ENCODE peak calls at places on chromosomes 13 and 19, in five cellular contexts. One of them, this sample, is unnamed.

GRCh38 chr13:83831796-83832195 is 50.5 kb downstream of the SLITRK1 start:
- DNase-seq in CD8-positive, alpha-beta T cell: no peak
- DNase-seq in IMR-90: no peak
- DNase-seq in fibroblast of pulmonary artery: no peak
- DNase-seq in cardiac muscle cell: no peak
- DNase-seq in this sample: no peak

GRCh38 chr13:97743946-97744345 is 209.5 kb upstream of the IPO5 start:
- DNase-seq in CD8-positive, alpha-beta T cell: no peak
- DNase-seq in IMR-90: no peak
- DNase-seq in fibroblast of pulmonary artery: peak
- DNase-seq in cardiac muscle cell: peak
- DNase-seq in this sample: no peak

GRCh38 chr13:113650731-113651148 is 7.3 kb downstream of the ATP4B start:
- DNase-seq in CD8-positive, alpha-beta T cell: no peak
- DNase-seq in IMR-90: no peak
- DNase-seq in fibroblast of pulmonary artery: no peak
- DNase-seq in cardiac muscle cell: no peak
- DNase-seq in this sample: no peak

GRCh38 chr13:114112231-114112825 is 20.1 kb downstream of the RASA3 start:
- DNase-seq in CD8-positive, alpha-beta T cell: no peak
- DNase-seq in IMR-90: peak
- DNase-seq in fibroblast of pulmonary artery: no peak
- DNase-seq in cardiac muscle cell: no peak
- DNase-seq in this sample: no peak

GRCh38 chr13:97629601-97630272 is 195.8 kb downstream of the RAP2A start:
- DNase-seq in CD8-positive, alpha-beta T cell: no peak
- DNase-seq in IMR-90: no peak
- DNase-seq in fibroblast of pulmonary artery: no peak
- DNase-seq in cardiac muscle cell: no peak
- DNase-seq in this sample: no peak

GRCh38 chr13:50871405-50871804 is 27.9 kb upstream of the DLEU7 start:
- DNase-seq in CD8-positive, alpha-beta T cell: no peak
- DNase-seq in IMR-90: no peak
- DNase-seq in fibroblast of pulmonary artery: no peak
- DNase-seq in cardiac muscle cell: no peak
- DNase-seq in this sample: no peak

GRCh38 chr13:33123066-33123940 is 107.1 kb downstream of the KL start:
- DNase-seq in CD8-positive, alpha-beta T cell: no peak
- DNase-seq in IMR-90: peak
- DNase-seq in fibroblast of pulmonary artery: peak
- DNase-seq in cardiac muscle cell: peak
- DNase-seq in this sample: no peak

GRCh38 chr19:45099465-45100201 is 6.7 kb downstream of the PPP1R37 start:
- DNase-seq in CD8-positive, alpha-beta T cell: no peak
- DNase-seq in IMR-90: peak
- DNase-seq in fibroblast of pulmonary artery: no peak
- DNase-seq in cardiac muscle cell: no peak
- DNase-seq in this sample: no peak

GRCh38 chr19:27684293-27684692 is 1528.7 kb downstream of the UQCRFS1 start:
- DNase-seq in CD8-positive, alpha-beta T cell: no peak
- DNase-seq in IMR-90: no peak
- DNase-seq in fibroblast of pulmonary artery: no peak
- DNase-seq in cardiac muscle cell: no peak
- DNase-seq in this sample: no peak

GRCh38 chr19:7397687-7398086 is 49.0 kb downstream of the ARHGEF18 start:
- DNase-seq in CD8-positive, alpha-beta T cell: no peak
- DNase-seq in IMR-90: peak
- DNase-seq in fibroblast of pulmonary artery: peak
- DNase-seq in cardiac muscle cell: peak
- DNase-seq in this sample: no peak

GRCh38 chr19:55460670-55461258 is 678 bp downstream of the ISOC2 start:
- DNase-seq in CD8-positive, alpha-beta T cell: peak
- DNase-seq in IMR-90: peak
- DNase-seq in fibroblast of pulmonary artery: peak
- DNase-seq in cardiac muscle cell: peak
- DNase-seq in this sample: peak

GRCh38 chr13:77029436-77029835 is 2.5 kb upstream of the FBXL3 start:
- DNase-seq in CD8-positive, alpha-beta T cell: no peak
- DNase-seq in IMR-90: no peak
- DNase-seq in fibroblast of pulmonary artery: no peak
- DNase-seq in cardiac muscle cell: no peak
- DNase-seq in this sample: no peak

GRCh38 chr13:35858665-35859064 is 272.5 kb downstream of the DCLK1 start:
- DNase-seq in CD8-positive, alpha-beta T cell: no peak
- DNase-seq in IMR-90: no peak
- DNase-seq in fibroblast of pulmonary artery: peak
- DNase-seq in cardiac muscle cell: no peak
- DNase-seq in this sample: no peak

GRCh38 chr19:1130801-1131717 is 27.3 kb downstream of the GPX4 start:
- DNase-seq in CD8-positive, alpha-beta T cell: peak
- DNase-seq in IMR-90: no peak
- DNase-seq in fibroblast of pulmonary artery: no peak
- DNase-seq in cardiac muscle cell: peak
- DNase-seq in this sample: no peak

GRCh38 chr13:78867655-78868054 is 208.7 kb upstream of the OBI1 start:
- DNase-seq in CD8-positive, alpha-beta T cell: no peak
- DNase-seq in IMR-90: no peak
- DNase-seq in fibroblast of pulmonary artery: no peak
- DNase-seq in cardiac muscle cell: no peak
- DNase-seq in this sample: no peak

GRCh38 chr19:14114439-14114838 is 3.1 kb downstream of the PRKACA start:
- DNase-seq in CD8-positive, alpha-beta T cell: no peak
- DNase-seq in IMR-90: no peak
- DNase-seq in fibroblast of pulmonary artery: no peak
- DNase-seq in cardiac muscle cell: no peak
- DNase-seq in this sample: no peak

GRCh38 chr19:52492991-52493470 is 34.4 kb upstream of the ZNF808 start:
- DNase-seq in CD8-positive, alpha-beta T cell: no peak
- DNase-seq in IMR-90: no peak
- DNase-seq in fibroblast of pulmonary artery: no peak
- DNase-seq in cardiac muscle cell: no peak
- DNase-seq in this sample: peak

GRCh38 chr19:15595069-15595468 is 19.9 kb upstream of the CYP4F8 start:
- DNase-seq in CD8-positive, alpha-beta T cell: no peak
- DNase-seq in IMR-90: no peak
- DNase-seq in fibroblast of pulmonary artery: no peak
- DNase-seq in cardiac muscle cell: no peak
- DNase-seq in this sample: no peak

GRCh38 chr19:16153582-16154336 is 10.3 kb downstream of the HSH2D start:
- DNase-seq in CD8-positive, alpha-beta T cell: no peak
- DNase-seq in IMR-90: no peak
- DNase-seq in fibroblast of pulmonary artery: no peak
- DNase-seq in cardiac muscle cell: no peak
- DNase-seq in this sample: no peak

GRCh38 chr13:78759704-78760103 is 100.7 kb upstream of the OBI1 start:
- DNase-seq in CD8-positive, alpha-beta T cell: no peak
- DNase-seq in IMR-90: no peak
- DNase-seq in fibroblast of pulmonary artery: no peak
- DNase-seq in cardiac muscle cell: no peak
- DNase-seq in this sample: no peak

GRCh38 chr13:39144941-39145533 is 106.8 kb downstream of the NHLRC3 start:
- DNase-seq in CD8-positive, alpha-beta T cell: no peak
- DNase-seq in IMR-90: peak
- DNase-seq in fibroblast of pulmonary artery: peak
- DNase-seq in cardiac muscle cell: peak
- DNase-seq in this sample: peak

GRCh38 chr19:53432088-53432661 is 391 bp downstream of the ZNF761 start:
- DNase-seq in CD8-positive, alpha-beta T cell: no peak
- DNase-seq in IMR-90: peak
- DNase-seq in fibroblast of pulmonary artery: peak
- DNase-seq in cardiac muscle cell: peak
- DNase-seq in this sample: peak

GRCh38 chr13:112855859-112856258 is 113.2 kb upstream of the MCF2L start:
- DNase-seq in CD8-positive, alpha-beta T cell: no peak
- DNase-seq in IMR-90: no peak
- DNase-seq in fibroblast of pulmonary artery: no peak
- DNase-seq in cardiac muscle cell: no peak
- DNase-seq in this sample: no peak

GRCh38 chr13:37443538-37443937 is 155.0 kb downstream of the POSTN start:
- DNase-seq in CD8-positive, alpha-beta T cell: no peak
- DNase-seq in IMR-90: peak
- DNase-seq in fibroblast of pulmonary artery: peak
- DNase-seq in cardiac muscle cell: peak
- DNase-seq in this sample: no peak

GRCh38 chr13:25421602-25422001 is 49.8 kb downstream of the ATP8A2 start:
- DNase-seq in CD8-positive, alpha-beta T cell: no peak
- DNase-seq in IMR-90: no peak
- DNase-seq in fibroblast of pulmonary artery: no peak
- DNase-seq in cardiac muscle cell: no peak
- DNase-seq in this sample: no peak

GRCh38 chr13:26474286-26474685 is 83.2 kb upstream of the WASF3 start:
- DNase-seq in CD8-positive, alpha-beta T cell: no peak
- DNase-seq in IMR-90: no peak
- DNase-seq in fibroblast of pulmonary artery: no peak
- DNase-seq in cardiac muscle cell: no peak
- DNase-seq in this sample: no peak

GRCh38 chr19:430701-431100 is 21.8 kb upstream of the C2CD4C start:
- DNase-seq in CD8-positive, alpha-beta T cell: no peak
- DNase-seq in IMR-90: no peak
- DNase-seq in fibroblast of pulmonary artery: no peak
- DNase-seq in cardiac muscle cell: no peak
- DNase-seq in this sample: no peak

GRCh38 chr13:62360609-62361008 is 945.0 kb upstream of the PCDH20 start:
- DNase-seq in CD8-positive, alpha-beta T cell: no peak
- DNase-seq in IMR-90: no peak
- DNase-seq in fibroblast of pulmonary artery: no peak
- DNase-seq in cardiac muscle cell: no peak
- DNase-seq in this sample: no peak

GRCh38 chr13:62356977-62357376 is 941.3 kb upstream of the PCDH20 start:
- DNase-seq in CD8-positive, alpha-beta T cell: no peak
- DNase-seq in IMR-90: peak
- DNase-seq in fibroblast of pulmonary artery: no peak
- DNase-seq in cardiac muscle cell: no peak
- DNase-seq in this sample: no peak

GRCh38 chr13:62358646-62358932 is 942.9 kb upstream of the PCDH20 start:
- DNase-seq in CD8-positive, alpha-beta T cell: no peak
- DNase-seq in IMR-90: no peak
- DNase-seq in fibroblast of pulmonary artery: no peak
- DNase-seq in cardiac muscle cell: no peak
- DNase-seq in this sample: no peak

DNA sequence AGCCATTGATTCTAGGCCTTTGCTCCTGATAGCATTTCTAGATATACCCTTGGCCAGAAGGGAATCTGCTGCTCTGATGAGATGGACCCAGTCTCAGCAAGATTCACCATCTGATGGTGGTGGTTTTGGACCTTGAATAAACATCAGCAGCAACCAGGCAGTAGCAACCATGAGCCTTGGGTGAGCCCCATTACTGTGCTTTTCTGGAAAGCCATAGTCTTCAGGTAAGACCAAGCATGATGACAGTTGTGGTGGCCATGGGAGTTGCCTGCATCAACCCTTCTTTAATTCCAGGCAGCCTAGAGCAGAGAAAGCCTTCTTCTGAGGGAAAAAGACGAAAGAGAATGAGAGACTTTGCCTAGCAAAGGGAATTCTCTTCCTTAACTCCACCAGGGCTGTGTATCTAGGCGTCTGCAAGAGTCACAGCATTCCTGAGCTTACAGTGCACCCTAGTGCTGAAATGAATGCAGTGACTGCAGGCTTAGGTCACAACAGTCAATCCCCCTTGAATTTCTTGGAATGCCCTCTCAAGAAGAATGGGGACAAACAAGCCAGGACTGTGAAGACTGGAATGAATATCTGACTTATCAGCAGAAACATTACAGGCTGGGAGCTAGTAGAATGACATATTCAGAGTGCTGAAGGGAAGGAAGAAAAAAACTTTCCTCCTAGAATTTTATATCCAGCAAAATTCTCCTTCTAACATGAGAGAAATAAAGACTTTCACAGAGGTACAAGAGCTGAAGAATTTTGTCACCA is 942.4 kb upstream of the PCDH20 start:
- DNase-seq in CD8-positive, alpha-beta T cell: no peak
- DNase-seq in IMR-90: peak
- DNase-seq in fibroblast of pulmonary artery: peak
- DNase-seq in cardiac muscle cell: peak
- DNase-seq in this sample: peak
- TF ChIP-seq CTCF in CD8-positive, alpha-beta T cell: no peak
- TF ChIP-seq CTCF in IMR-90: peak
- TF ChIP-seq CTCF in fibroblast of pulmonary artery: peak
- TF ChIP-seq CTCF in cardiac muscle cell: peak
- TF ChIP-seq CTCF in this sample: peak

DNA sequence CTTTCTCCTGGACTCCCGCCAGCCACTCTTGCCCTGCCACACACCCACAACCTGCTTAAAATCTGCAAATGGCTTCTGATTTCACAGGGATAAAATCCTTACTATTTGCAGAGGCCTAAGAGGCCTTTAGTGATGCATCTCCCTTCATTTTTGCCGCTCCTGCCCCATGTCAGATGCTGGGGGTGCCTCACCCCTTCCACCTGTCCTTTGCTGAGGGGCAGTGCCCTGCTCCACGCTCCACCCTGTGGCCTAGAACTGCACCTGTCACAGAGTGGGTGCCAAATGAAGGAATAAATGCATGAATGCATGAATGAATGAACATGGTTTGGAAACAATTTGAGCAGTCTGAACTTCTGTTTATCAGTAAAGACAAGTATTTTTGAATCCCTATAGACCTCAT is 34.1 kb upstream of the UQCRFS1 start:
- DNase-seq in CD8-positive, alpha-beta T cell: no peak
- DNase-seq in IMR-90: no peak
- DNase-seq in fibroblast of pulmonary artery: no peak
- DNase-seq in cardiac muscle cell: no peak
- DNase-seq in this sample: no peak
- TF ChIP-seq CTCF in CD8-positive, alpha-beta T cell: no peak
- TF ChIP-seq CTCF in IMR-90: no peak
- TF ChIP-seq CTCF in fibroblast of pulmonary artery: no peak
- TF ChIP-seq CTCF in cardiac muscle cell: no peak
- TF ChIP-seq CTCF in this sample: peak

DNA sequence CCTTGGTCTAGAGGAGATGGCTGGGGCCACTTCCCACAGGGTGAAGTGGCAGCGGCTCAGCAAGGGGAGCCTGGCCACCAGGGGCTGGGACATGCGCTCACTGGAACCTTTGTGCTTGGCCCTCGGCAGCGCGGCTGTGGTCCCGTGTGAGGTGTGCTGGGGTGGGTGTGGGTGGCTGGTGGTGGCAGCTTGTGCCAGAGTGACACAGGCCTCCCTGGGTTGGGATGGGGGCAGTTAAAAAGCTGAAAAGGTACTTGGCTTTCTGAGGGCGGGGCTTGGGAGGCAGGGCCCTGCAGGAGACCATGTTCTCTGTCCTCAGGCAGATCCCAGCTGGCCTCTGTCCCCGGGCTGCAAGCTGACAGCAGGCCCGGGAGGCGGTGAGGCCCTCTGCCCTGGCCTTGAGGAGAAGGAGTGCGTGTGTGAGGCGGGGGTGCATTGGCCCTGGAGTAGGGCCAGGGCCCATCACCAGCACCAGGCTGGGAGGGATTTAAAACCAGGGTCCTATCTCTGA is 17.3 kb downstream of the MPND start:
- DNase-seq in CD8-positive, alpha-beta T cell: no peak
- DNase-seq in IMR-90: no peak
- DNase-seq in fibroblast of pulmonary artery: no peak
- DNase-seq in cardiac muscle cell: peak
- DNase-seq in this sample: no peak
- TF ChIP-seq CTCF in CD8-positive, alpha-beta T cell: no peak
- TF ChIP-seq CTCF in IMR-90: no peak
- TF ChIP-seq CTCF in fibroblast of pulmonary artery: no peak
- TF ChIP-seq CTCF in cardiac muscle cell: no peak
- TF ChIP-seq CTCF in this sample: no peak

GRCh38 chr13:47215741-47216140 is 318.9 kb upstream of the HTR2A start:
- DNase-seq in CD8-positive, alpha-beta T cell: no peak
- DNase-seq in IMR-90: peak
- DNase-seq in fibroblast of pulmonary artery: peak
- DNase-seq in cardiac muscle cell: peak
- DNase-seq in this sample: no peak
- TF ChIP-seq CTCF in CD8-positive, alpha-beta T cell: no peak
- TF ChIP-seq CTCF in IMR-90: no peak
- TF ChIP-seq CTCF in fibroblast of pulmonary artery: no peak
- TF ChIP-seq CTCF in cardiac muscle cell: no peak
- TF ChIP-seq CTCF in this sample: no peak

This sample was measured in neural crest cell.